ENCODE peak calls at places on chromosomes 2 and 18, in ten cellular contexts. O is H9; E is hypothalamus; A is stimulated activated naive CD4-positive, alpha-beta T cell; B is amniotic stem cell; S is AG20443; J is AG08395; P is T-helper 1 cell; U is posterior vena cava; T is fibroblast of lung. C is an unnamed sample.

GRCh38 chr2:178279142-178279541 is 84.8 kb downstream of the OSBPL6 start:
- DNase-seq in P (no peak), S (peak), T (peak), B (peak), A (no peak), E (no peak), J (peak), O (no peak), U (no peak), C (peak)

GRCh38 chr2:19474128-19474527 is 115.7 kb upstream of the OSR1 start:
- DNase-seq in J (peak), P (peak), B (no peak), T (peak), A (peak), S (peak), O (no peak), E (no peak), U (no peak), C (peak)

GRCh38 chr2:67268806-67269205 is 128.3 kb upstream of the ETAA1 start:
- DNase-seq in P (no peak), S (peak), T (peak), E (no peak), J (peak), A (no peak), O (no peak), B (no peak), U (no peak), C (peak)

GRCh38 chr2:128260239-128261138 is 58.2 kb downstream of the HS6ST1 start:
- DNase-seq in A (no peak), O (peak), J (peak), P (no peak), U (peak), B (peak), S (peak), E (peak), T (peak), C (peak)

GRCh38 chr2:123303735-123304134 is 721.4 kb upstream of the CNTNAP5 start:
- DNase-seq in J (no peak), T (no peak), E (no peak), A (no peak), O (no peak), U (no peak), S (no peak), B (no peak), P (no peak), C (no peak)

GRCh38 chr2:160666019-160666676 is 172.5 kb upstream of the RBMS1 start:
- DNase-seq in S (peak), O (no peak), T (peak), J (peak), P (no peak), U (no peak), E (no peak), B (peak), A (no peak), C (peak)

GRCh38 chr2:50347355-50348044 is 684.4 kb downstream of the NRXN1 start:
- DNase-seq in O (peak), U (no peak), P (no peak), B (no peak), J (no peak), A (no peak), E (no peak), S (peak), T (peak), C (no peak)

GRCh38 chr2:43977677-43978076 is 18.1 kb downstream of the LRPPRC start:
- DNase-seq in O (no peak), U (no peak), J (no peak), E (no peak), T (peak), A (no peak), S (no peak), B (no peak), P (no peak), C (no peak)

GRCh38 chr2:160373263-160374019 is 120.2 kb downstream of the RBMS1 start:
- DNase-seq in E (no peak), B (no peak), T (no peak), P (no peak), U (no peak), J (no peak), S (no peak), O (no peak), A (no peak), C (no peak)

GRCh38 chr2:234682492-234683228 is 185.8 kb upstream of the ARL4C start:
- DNase-seq in A (no peak), P (no peak), E (no peak), U (no peak), B (no peak), T (peak), J (no peak), O (no peak), S (no peak), C (no peak)

GRCh38 chr18:43485565-43485964 is 208.3 kb upstream of the SYT4 start:
- DNase-seq in T (no peak), E (no peak), O (no peak), A (no peak), U (peak), P (no peak), B (no peak), S (peak), J (no peak), C (no peak)

GRCh38 chr2:158495175-158495574 is 38.4 kb downstream of the PKP4 start:
- DNase-seq in J (peak), U (no peak), A (no peak), S (peak), E (no peak), B (peak), P (no peak), O (no peak), T (peak), C (peak)

GRCh38 chr2:156147594-156148330 is 184.8 kb downstream of the NR4A2 start:
- DNase-seq in S (no peak), O (no peak), E (no peak), U (no peak), J (no peak), P (no peak), B (no peak), A (no peak), T (peak), C (peak)

GRCh38 chr2:230312638-230313037 is 14.4 kb upstream of the SP140L start:
- DNase-seq in B (no peak), U (no peak), A (no peak), P (no peak), O (no peak), E (no peak), J (peak), S (peak), T (peak), C (no peak)

GRCh38 chr2:193584522-193584938 is 1389.8 kb upstream of the TMEFF2 start:
- DNase-seq in A (no peak), S (no peak), B (no peak), P (no peak), T (peak), E (no peak), J (no peak), O (peak), U (no peak), C (peak)

GRCh38 chr2:84880645-84881521 is at the start of gene TRABD2A:
- DNase-seq in U (no peak), J (no peak), B (no peak), T (no peak), E (no peak), A (peak), S (peak), P (peak), O (peak), C (no peak)

GRCh38 chr2:178327516-178327915 is 123.5 kb downstream of the PRKRA start:
- DNase-seq in T (peak), S (no peak), P (no peak), B (no peak), J (no peak), E (no peak), O (no peak), U (no peak), A (no peak), C (no peak)

GRCh38 chr2:65025453-65026128 is 30.6 kb upstream of the CEP68 start:
- DNase-seq in E (no peak), U (no peak), B (no peak), T (no peak), A (no peak), P (no peak), O (no peak), S (no peak), J (no peak), C (no peak)

GRCh38 chr2:56444339-56444738 is 260.5 kb downstream of the CCDC85A start:
- DNase-seq in B (no peak), O (no peak), U (no peak), T (no peak), J (no peak), S (no peak), A (no peak), E (no peak), P (no peak), C (no peak)

GRCh38 chr2:9558948-9559381 is 3.3 kb upstream of the ADAM17 start:
- DNase-seq in B (peak), O (no peak), P (no peak), E (no peak), T (peak), J (peak), U (no peak), A (no peak), S (peak), C (peak)

GRCh38 chr18:1544016-1544415 is 639.3 kb downstream of the ADCYAP1 start:
- DNase-seq in A (no peak), S (no peak), J (no peak), T (no peak), O (no peak), B (no peak), P (no peak), E (no peak), U (no peak), C (no peak)

GRCh38 chr2:36367497-36368353 is 12.1 kb downstream of the CRIM1 start:
- DNase-seq in O (no peak), A (no peak), T (peak), E (no peak), J (no peak), B (no peak), P (no peak), S (no peak), U (no peak), C (no peak)